ENCODE peak calls at places on chromosome 14, in ten cellular contexts. L, H, N, W, S, M, D, J, K and Q are unnamed samples.

GRCh38 chr14:39762576-39763401 is 330.6 kb upstream of the FBXO33 start:
- DNase-seq in K (no peak), W (no peak), N (no peak), L (no peak), D (no peak), H (no peak), J (no peak), M (no peak), S (no peak), Q (no peak)

GRCh38 chr14:49950275-49951250 is 57.7 kb downstream of the ARF6 start:
- DNase-seq in D (no peak), M (no peak), W (no peak), H (peak; percentile 81), S (peak; percentile 98), K (no peak), N (no peak), J (no peak), L (no peak), Q (no peak)

GRCh38 chr14:60977848-60978247 is 3.0 kb downstream of the TRMT5 start:
- DNase-seq in M (no peak), S (no peak), H (no peak), D (no peak), L (peak; percentile 55), J (no peak), W (no peak), K (no peak), N (no peak), Q (no peak)

GRCh38 chr14:77980475-77981321 is 180.8 kb downstream of the ADCK1 start:
- DNase-seq in M (no peak), H (peak; percentile 36), N (no peak), S (peak; percentile 35), W (no peak), J (no peak), K (no peak), D (no peak), L (no peak), Q (no peak)

GRCh38 chr14:51277753-51278415 is 37.8 kb downstream of the TMX1 start:
- DNase-seq in H (no peak), M (no peak), L (no peak), D (no peak), N (no peak), K (no peak), J (no peak), W (no peak), S (no peak), Q (no peak)

GRCh38 chr14:20477211-20477876 is 8.1 kb downstream of the PNP start:
- DNase-seq in W (peak; percentile 34), S (peak; percentile 44), J (no peak), L (peak; percentile 48), M (no peak), N (no peak), K (no peak), D (no peak), H (no peak), Q (no peak)

GRCh38 chr14:100729982-100730381 is 3.3 kb downstream of the DLK1 start:
- DNase-seq in L (no peak), D (no peak), H (no peak), K (no peak), M (no peak), W (no peak), N (no peak), J (no peak), S (no peak), Q (no peak)

GRCh38 chr14:33592298-33592697 is 358.6 kb downstream of the EGLN3 start:
- DNase-seq in K (no peak), J (no peak), H (no peak), S (no peak), D (no peak), N (no peak), L (no peak), W (no peak), M (no peak), Q (no peak)